ENCODE peak calls at places on chromosomes 5 and 9, in five cellular contexts. H is progenitor cell of endocrine pancreas; A is EH; T is HEK293T; F is activated CD4-positive, alpha-beta T cell treated with anti-CD3 and anti-CD28 coated beads for 24 hours. U is an unnamed sample.

GRCh38 chr5:58986281-58986680 is 403.4 kb downstream of the RAB3C start:
- DNase-seq in H (no peak), A (no peak), T (no peak), F (no peak), U (no peak)

GRCh38 chr5:59956130-59956773 is 62.7 kb upstream of the PDE4D start:
- DNase-seq in A (peak; percentile 10), T (no peak), F (no peak), H (no peak), U (no peak)

GRCh38 chr9:130173462-130173876 is 1.3 kb downstream of the NCS1 start:
- DNase-seq in A (peak; percentile 44), H (no peak), T (no peak), F (no peak), U (peak; percentile 66)

GRCh38 chr5:34976347-34976746 is 47.0 kb downstream of the DNAJC21 start:
- DNase-seq in H (no peak), T (no peak), F (no peak), A (no peak), U (no peak)

GRCh38 chr9:79939819-79940218 is 368.1 kb downstream of the TLE4 start:
- DNase-seq in H (no peak), T (no peak), A (no peak), F (no peak), U (no peak)

GRCh38 chr5:78647838-78648358 is 674 bp downstream of the LHFPL2 start:
- DNase-seq in F (no peak), T (peak; percentile 54), A (peak; percentile 69), H (no peak), U (peak; percentile 41)

GRCh38 chr9:12722131-12722530 is 28.9 kb downstream of the TYRP1 start:
- DNase-seq in F (no peak), T (no peak), A (no peak), H (no peak), U (no peak)

GRCh38 chr9:131318211-131318610 is 28.7 kb downstream of the PLPP7 start:
- DNase-seq in A (peak; percentile 11), T (no peak), F (no peak), H (no peak), U (no peak)

GRCh38 chr5:57082441-57083067 is 91.3 kb upstream of the GPBP1 start:
- DNase-seq in T (peak; percentile 14), H (no peak), A (peak; percentile 20), F (no peak), U (no peak)

GRCh38 chr9:89625721-89626687 is 21.2 kb downstream of the GADD45G start:
- DNase-seq in H (no peak), T (no peak), A (no peak), F (no peak), U (no peak)

GRCh38 chr5:68086857-68087256 is 128.7 kb upstream of the PIK3R1 start:
- DNase-seq in F (no peak), T (no peak), A (peak; percentile 91), H (no peak), U (no peak)

GRCh38 chr5:66582499-66582898 is 13.7 kb upstream of the MAST4 start:
- DNase-seq in A (no peak), F (no peak), H (no peak), T (no peak), U (no peak)

GRCh38 chr5:76710991-76711390 is 4.9 kb upstream of the F2R start:
- DNase-seq in F (no peak), A (peak; percentile 40), T (no peak), H (no peak), U (no peak)

GRCh38 chr5:7208911-7209310 is 187.0 kb upstream of the ADCY2 start:
- DNase-seq in F (no peak), H (no peak), A (no peak), T (no peak), U (no peak)

GRCh38 chr5:83474170-83474796 is 2.7 kb downstream of the VCAN start:
- DNase-seq in A (peak; percentile 89), T (peak; percentile 78), F (no peak), H (peak; percentile 63), U (peak; percentile 38)

GRCh38 chr9:119284118-119284517 is 85.1 kb downstream of the BRINP1 start:
- DNase-seq in T (peak; percentile 9), F (no peak), A (no peak), H (no peak), U (no peak)

GRCh38 chr5:24141046-24141445 is 503.7 kb downstream of the CDH10 start:
- DNase-seq in H (no peak), F (no peak), A (no peak), T (no peak), U (no peak)

GRCh38 chr5:127192150-127192549 is 98.4 kb upstream of the MEGF10 start:
- DNase-seq in H (no peak), F (no peak), A (no peak), T (no peak), U (no peak)

GRCh38 chr9:137316012-137316981 is 14.2 kb upstream of the NRARP start:
- DNase-seq in H (peak; percentile 51), A (peak; percentile 67), F (no peak), T (no peak), U (peak; percentile 64)

GRCh38 chr5:177546262-177546741 is 8.1 kb downstream of the FAM193B start:
- DNase-seq in T (no peak), F (no peak), H (no peak), A (peak; percentile 99), U (no peak)

GRCh38 chr5:91189480-91190332 is 193.4 kb downstream of the ARRDC3 start:
- DNase-seq in T (no peak), F (no peak), H (no peak), A (peak; percentile 79), U (no peak)

GRCh38 chr5:124136609-124137008 is 609.8 kb downstream of the ZNF608 start:
- DNase-seq in F (no peak), A (no peak), T (no peak), H (no peak), U (no peak)

GRCh38 chr5:96567188-96567587 is 95.0 kb upstream of the CAST start:
- DNase-seq in H (no peak), F (no peak), T (no peak), A (peak; percentile 93), U (no peak)

GRCh38 chr9:93343663-93344062 is 107.8 kb upstream of the FAM120A start:
- DNase-seq in H (no peak), A (no peak), T (no peak), F (no peak), U (no peak)

GRCh38 chr9:13744233-13744954 is 464.9 kb upstream of the MPDZ start:
- DNase-seq in A (no peak), H (no peak), T (no peak), F (no peak), U (no peak)

GRCh38 chr9:87016681-87017080 is 69.4 kb upstream of the GAS1 start:
- DNase-seq in A (no peak), T (no peak), H (no peak), F (no peak), U (no peak)

GRCh38 chr9:119802621-119803020 is 433.4 kb upstream of the BRINP1 start:
- DNase-seq in F (no peak), A (peak; percentile 1), T (no peak), H (no peak), U (no peak)

GRCh38 chr5:133995341-133995740 is 9.4 kb downstream of the VDAC1 start:
- DNase-seq in F (no peak), T (no peak), A (peak; percentile 28), H (no peak), U (no peak)

GRCh38 chr9:69817202-69817601 is 3.4 kb upstream of the CFAP95 start:
- DNase-seq in A (peak; percentile 41), F (no peak), T (no peak), H (no peak), U (no peak)

GRCh38 chr5:41334758-41335157 is 121.4 kb upstream of the C6 start:
- DNase-seq in T (no peak), F (no peak), H (no peak), A (peak; percentile 13), U (no peak)

GRCh38 chr5:135072357-135073247 is 38.6 kb upstream of the PITX1 start:
- DNase-seq in A (no peak), F (no peak), T (no peak), H (no peak), U (no peak)

GRCh38 chr5:143828710-143829109 is 16.7 kb downstream of the HMHB1 start:
- DNase-seq in H (no peak), F (no peak), A (no peak), T (no peak), U (no peak)

GRCh38 chr9:130633336-130634190 is 30.8 kb upstream of the PRDM12 start:
- DNase-seq in A (no peak), F (no peak), H (no peak), T (no peak), U (no peak)

GRCh38 chr5:9046756-9047481 is 499.0 kb downstream of the SEMA5A start:
- DNase-seq in A (peak; percentile 99), T (no peak), F (no peak), H (no peak), U (peak; percentile 60)

GRCh38 chr9:27203783-27204182 is 93.2 kb downstream of the EQTN start:
- DNase-seq in F (no peak), T (no peak), A (peak; percentile 42), H (no peak), U (no peak)

GRCh38 chr9:113395000-113395861 is 5.9 kb downstream of the ALAD start:
- DNase-seq in T (no peak), A (no peak), F (no peak), H (no peak), U (no peak)

U was measured in 8988T.